ENCODE peak calls at places on chromosomes 16 and 17, in four cellular contexts. P is fibroblast of mammary gland, W is AG10803, M is colonic mucosa. X is an unnamed sample.

GRCh38 chr17:3015890-3016289 is 47.5 kb downstream of the OR1D5 start:
- DNase-seq in P (peak), W (peak), M (no peak), X (peak)

GRCh38 chr17:44804301-44805061 is 25.6 kb downstream of the GJC1 start:
- DNase-seq in P (peak), W (no peak), M (no peak), X (no peak)

GRCh38 chr17:15909481-15909991 is 35.4 kb upstream of the ADORA2B start:
- DNase-seq in P (peak), W (peak), M (no peak), X (no peak)

GRCh38 chr17:77353684-77354419 is 213.1 kb downstream of the SEC14L1 start:
- DNase-seq in P (peak), W (no peak), M (peak), X (no peak)

GRCh38 chr16:31880322-31880979 is 6.8 kb downstream of the ZNF267 start:
- DNase-seq in P (peak), W (peak), M (no peak), X (peak)

GRCh38 chr16:27689711-27690110 is 139.8 kb downstream of the KATNIP start:
- DNase-seq in P (peak), W (no peak), M (no peak), X (no peak)

GRCh38 chr17:49707246-49707607 is 537 bp downstream of the SLC35B1 start:
- DNase-seq in P (peak), W (no peak), M (no peak), X (peak)

GRCh38 chr17:68497885-68498319 is 14.3 kb upstream of the PRKAR1A start:
- DNase-seq in P (no peak), W (no peak), M (peak), X (no peak)

GRCh38 chr16:85393674-85394510 is 219.2 kb upstream of the GSE1 start:
- DNase-seq in P (peak), W (peak), M (peak), X (peak)

GRCh38 chr17:45783593-45784292 is 377 bp upstream of the CRHR1 start:
- DNase-seq in P (no peak), W (no peak), M (no peak), X (no peak)

GRCh38 chr17:70168044-70168978 is 1.0 kb upstream of the KCNJ2 start:
- DNase-seq in P (peak), W (peak), M (peak), X (peak)

GRCh38 chr16:88542231-88542630 is 28.0 kb upstream of the ZC3H18 start:
- DNase-seq in P (no peak), W (no peak), M (no peak), X (no peak)
- H3K4me3 ChIP-seq in P (no peak), W (no peak), M (no peak), X (no peak)

GRCh38 chr17:66192378-66192687 is 400 bp upstream of the CEP112 start:
- DNase-seq in P (no peak), W (peak), M (no peak), X (no peak)

GRCh38 chr17:66185842-66186241 is 6.1 kb downstream of the CEP112 start:
- DNase-seq in P (no peak), W (no peak), M (no peak), X (no peak)

GRCh38 chr17:66190738-66191606 is 961 bp downstream of the CEP112 start:
- DNase-seq in P (peak), W (peak), M (peak), X (peak)

GRCh38 chr17:66187718-66188117 is 4.2 kb downstream of the CEP112 start:
- DNase-seq in P (no peak), W (no peak), M (no peak), X (no peak)

GRCh38 chr17:66191607-66192377 is at the start of gene CEP112:
- DNase-seq in P (peak), W (peak), M (peak), X (peak)
- TF ChIP-seq CTCF in P (no peak), W (no peak), M (no peak), X (no peak)

GRCh38 chr17:29138991-29139682 is 41.1 kb downstream of the MYO18A start:
- DNase-seq in P (no peak), W (no peak), M (peak), X (no peak)

GRCh38 chr17:29136998-29137730 is 43.0 kb downstream of the MYO18A start:
- DNase-seq in P (peak), W (peak), M (no peak), X (peak)

GRCh38 chr17:29140631-29141483 is 39.3 kb downstream of the MYO18A start:
- DNase-seq in P (no peak), W (no peak), M (no peak), X (peak)

GRCh38 chr17:29140051-29140582 is 40.1 kb downstream of the MYO18A start:
- DNase-seq in P (peak), W (peak), M (peak), X (peak)

DNA sequence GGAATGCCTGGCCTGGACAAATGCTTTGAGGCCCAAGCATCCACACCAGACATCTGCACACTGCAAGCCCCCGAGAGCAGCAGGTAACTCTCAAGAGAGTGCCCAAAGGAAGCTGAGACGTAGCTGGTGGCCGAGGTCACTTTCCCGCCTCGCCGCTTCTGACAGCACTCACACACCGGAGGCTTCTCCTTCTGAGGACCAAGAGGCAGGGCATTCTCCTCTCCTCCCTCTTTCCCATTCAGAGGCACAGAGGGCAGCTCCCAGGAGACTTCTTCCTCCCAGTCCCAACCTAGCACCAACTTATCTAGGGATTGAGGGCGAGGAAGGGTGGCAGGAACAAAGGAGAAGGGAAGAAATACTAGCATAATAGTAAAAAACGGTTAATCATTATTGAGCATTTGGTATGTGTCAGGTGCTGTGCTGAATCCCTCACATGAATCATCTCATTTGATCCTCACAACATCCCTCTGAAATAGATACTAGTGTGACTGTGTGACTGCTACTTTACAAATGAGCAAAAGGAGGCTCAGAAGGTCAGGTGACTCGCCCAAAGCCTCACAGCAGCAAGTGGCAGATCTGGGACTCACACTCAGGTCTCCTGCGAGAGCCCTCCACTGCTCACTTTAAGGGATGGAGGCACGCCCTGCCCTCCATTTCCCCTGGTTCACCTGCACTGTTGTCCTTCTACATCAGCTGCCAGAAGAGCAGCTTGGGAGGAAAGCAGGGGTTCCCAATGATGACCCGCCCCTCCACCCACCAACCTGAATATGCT is 41.8 kb downstream of the MYO18A start:
- DNase-seq in P (peak), W (no peak), M (no peak), X (no peak)
- H3K4me3 ChIP-seq in P (no peak), W (peak), M (peak), X (peak)

GRCh38 chr17:81292450-81292849 is 2.7 kb downstream of the SLC38A10 start:
- DNase-seq in P (no peak), W (no peak), M (no peak), X (no peak)
- TF ChIP-seq CTCF in P (no peak), W (no peak), M (no peak), X (no peak)

GRCh38 chr17:58665946-58666857 is 25.6 kb downstream of the TEX14 start:
- DNase-seq in P (no peak), W (no peak), M (no peak), X (no peak)

GRCh38 chr17:58667934-58668597 is 23.8 kb downstream of the TEX14 start:
- DNase-seq in P (peak), W (no peak), M (no peak), X (no peak)

GRCh38 chr17:58668598-58668935 is 23.3 kb downstream of the TEX14 start:
- DNase-seq in P (no peak), W (no peak), M (no peak), X (no peak)

GRCh38 chr17:58669853-58670252 is 22.0 kb downstream of the TEX14 start:
- DNase-seq in P (no peak), W (no peak), M (no peak), X (peak)

DNA sequence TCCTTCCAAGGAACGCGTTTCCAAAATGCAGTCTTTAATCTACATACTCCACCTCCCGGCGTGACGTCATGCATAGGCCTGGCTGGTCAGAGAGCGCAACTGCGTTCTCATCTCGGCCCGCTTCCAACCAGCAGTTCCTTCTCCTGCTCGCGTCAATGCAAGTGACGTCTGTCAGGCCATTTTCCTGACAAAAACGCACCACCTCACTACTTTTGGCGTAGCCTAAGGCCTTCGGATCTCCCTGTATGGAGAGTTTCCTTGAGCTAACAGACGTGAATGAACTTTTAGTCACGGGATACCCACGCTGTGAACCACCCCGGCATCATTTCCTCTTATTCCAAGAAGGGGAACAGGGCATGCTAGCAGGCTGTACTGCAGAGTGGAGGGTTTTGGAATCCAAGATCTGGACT is 25.0 kb downstream of the TEX14 start:
- DNase-seq in P (peak), W (peak), M (peak), X (peak)
- H3K4me3 ChIP-seq in P (no peak), W (no peak), M (peak), X (no peak)

GRCh38 chr17:28744802-28745051 is 916 bp downstream of the TRAF4 start:
- DNase-seq in P (no peak), W (no peak), M (no peak), X (no peak)

GRCh38 chr17:28744104-28744801 is 442 bp downstream of the TRAF4 start:
- DNase-seq in P (peak), W (peak), M (peak), X (peak)

GRCh38 chr17:28741358-28742349 is 2.2 kb upstream of the TRAF4 start:
- DNase-seq in P (no peak), W (no peak), M (peak), X (no peak)

GRCh38 chr17:28745052-28745776 is 1.4 kb downstream of the TRAF4 start:
- DNase-seq in P (peak), W (peak), M (peak), X (peak)

GRCh38 chr17:28743243-28744103 is at the start of gene TRAF4:
- DNase-seq in P (peak), W (peak), M (peak), X (peak)
- TF ChIP-seq CTCF in P (no peak), W (peak), M (no peak), X (peak)

DNA sequence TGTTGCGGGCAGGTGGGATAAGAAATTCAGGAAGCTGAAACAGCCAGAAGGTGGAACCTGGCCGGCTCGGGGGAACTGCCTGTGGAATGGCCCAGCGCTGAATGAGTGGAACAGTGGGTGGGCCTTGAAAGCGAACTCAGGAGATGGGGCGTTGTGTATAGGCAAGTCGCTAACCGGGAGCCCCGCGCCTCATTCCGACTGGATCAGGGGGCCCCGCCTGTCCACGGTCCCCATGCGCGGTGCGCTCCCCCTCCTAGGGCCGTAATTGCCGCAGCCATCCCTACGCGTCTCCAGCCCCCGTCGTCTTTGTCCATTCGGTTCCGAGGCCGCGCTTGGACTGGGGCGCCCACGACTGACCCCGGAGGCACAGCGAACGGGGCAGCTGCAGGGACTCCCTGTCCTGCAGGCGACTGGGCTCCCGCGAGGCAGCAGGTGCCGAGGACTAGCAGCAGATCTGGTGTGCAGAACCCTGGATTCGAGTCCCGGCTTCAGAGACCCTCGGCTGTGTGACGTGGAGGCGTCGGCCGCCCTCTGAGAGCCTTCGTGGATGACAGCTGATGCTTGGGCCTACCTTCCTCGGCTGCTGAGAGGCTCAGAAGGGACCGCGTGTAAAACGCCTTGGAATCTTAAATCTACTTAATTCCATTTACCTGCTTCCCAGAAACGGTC is 10.9 kb upstream of the CA4 start:
- DNase-seq in P (no peak), W (no peak), M (no peak), X (no peak)
- H3K4me3 ChIP-seq in P (no peak), W (no peak), M (no peak), X (no peak)